ENCODE peak calls at places on chromosome 14, in nine cellular contexts. W is stimulated activated CD8-positive, alpha-beta memory T cell treated with anti-CD3 and anti-CD28 coated beads, Interleukin-7, amount 100 ng/mL, for 1 hour; D is NCI-H1436 treated with DMSO at 0.1 percent for 48 hours; J is Right ventricle myocardium inferior; N is activated T-cell treated with anti-CD3 and anti-CD28 coated beads for 1 hour; P is heart left ventricle; Y is CD8-positive, alpha-beta T cell; Q is SK-N-MC; K is memory B cell. S is an unnamed sample.

GRCh38 chr14:54889919-54890318 is 12.7 kb downstream of the GCH1 start:
- DNase-seq in W (no peak), D (no peak), J (no peak), N (no peak), P (no peak), Y (no peak), Q (no peak), K (no peak), S (peak; percentile 29)

GRCh38 chr14:24274101-24274543 is 2.7 kb upstream of the RABGGTA start:
- DNase-seq in W (no peak), D (no peak), J (no peak), N (no peak), P (no peak), Y (no peak), Q (no peak), K (peak; percentile 47), S (peak; percentile 26)

GRCh38 chr14:86057018-86057667 is 527.2 kb downstream of the FLRT2 start:
- DNase-seq in W (no peak), D (no peak), J (no peak), N (peak; percentile 3), P (no peak), Y (no peak), Q (no peak), K (no peak), S (no peak)

GRCh38 chr14:39988939-39989338 is 556.7 kb upstream of the FBXO33 start:
- DNase-seq in W (no peak), D (peak; percentile 15), J (no peak), N (no peak), P (no peak), Y (no peak), Q (peak; percentile 85), K (no peak), S (peak; percentile 37)

GRCh38 chr14:33237102-33237501 is 298.4 kb downstream of the NPAS3 start:
- DNase-seq in W (no peak), D (no peak), J (no peak), N (no peak), P (no peak), Y (no peak), Q (no peak), K (no peak), S (no peak)

GRCh38 chr14:51006781-51007211 is 62.5 kb upstream of the PYGL start:
- DNase-seq in W (no peak), D (no peak), J (no peak), N (no peak), P (no peak), Y (no peak), Q (no peak), K (no peak), S (peak; percentile 96)

GRCh38 chr14:32998433-32998832 is 59.8 kb downstream of the NPAS3 start:
- DNase-seq in W (no peak), D (no peak), J (no peak), N (no peak), P (no peak), Y (no peak), Q (no peak), K (no peak), S (peak; percentile 38)

GRCh38 chr14:79376557-79376956 is 834.7 kb downstream of the DIO2 start:
- DNase-seq in W (no peak), D (no peak), J (no peak), N (no peak), P (no peak), Y (no peak), Q (no peak), K (no peak), S (no peak)

GRCh38 chr14:24241829-24242443 is 487 bp downstream of the TINF2 start:
- DNase-seq in W (peak; percentile 82), D (peak; percentile 87), J (peak; percentile 95), N (peak; percentile 92), P (peak; percentile 94), Y (peak; percentile 84), Q (peak; percentile 48), K (no peak), S (peak; percentile 90)

GRCh38 chr14:90593254-90594040 is 196.6 kb downstream of the CALM1 start:
- DNase-seq in W (no peak), D (no peak), J (no peak), N (no peak), P (no peak), Y (no peak), Q (no peak), K (no peak), S (no peak)

GRCh38 chr14:35338731-35339405 is 46.7 kb downstream of the PSMA6 start:
- DNase-seq in W (no peak), D (no peak), J (no peak), N (no peak), P (no peak), Y (no peak), Q (no peak), K (no peak), S (no peak)

GRCh38 chr14:94893411-94894160 is 123.7 kb upstream of the GSC start:
- DNase-seq in W (no peak), D (no peak), J (no peak), N (no peak), P (no peak), Y (no peak), Q (no peak), K (no peak), S (no peak)

GRCh38 chr14:105381446-105382342 is 16.6 kb upstream of the TEX22 start:
- DNase-seq in W (no peak), D (no peak), J (peak; percentile 42), N (no peak), P (peak; percentile 59), Y (no peak), Q (no peak), K (no peak), S (no peak)

GRCh38 chr14:84254205-84254788 is 1275.6 kb upstream of the FLRT2 start:
- DNase-seq in W (no peak), D (no peak), J (no peak), N (no peak), P (no peak), Y (no peak), Q (no peak), K (no peak), S (no peak)

GRCh38 chr14:104749111-104749649 is 3.8 kb upstream of the SIVA1 start:
- DNase-seq in W (no peak), D (no peak), J (peak; percentile 62), N (no peak), P (peak; percentile 58), Y (no peak), Q (no peak), K (no peak), S (peak; percentile 63)

GRCh38 chr14:104138891-104139459 is 588 bp downstream of the KIF26A start:
- DNase-seq in W (no peak), D (no peak), J (peak; percentile 44), N (no peak), P (peak; percentile 69), Y (no peak), Q (no peak), K (no peak), S (no peak)

GRCh38 chr14:68552597-68552996 is 240.3 kb downstream of the ZFP36L1 start:
- DNase-seq in W (no peak), D (no peak), J (no peak), N (no peak), P (no peak), Y (no peak), Q (peak; percentile 58), K (no peak), S (no peak)

GRCh38 chr14:104206281-104206904 is 68.0 kb downstream of the KIF26A start:
- DNase-seq in W (no peak), D (no peak), J (no peak), N (no peak), P (no peak), Y (no peak), Q (no peak), K (no peak), S (no peak)

GRCh38 chr14:64095620-64096019 is 198.6 kb downstream of the ESR2 start:
- DNase-seq in W (no peak), D (no peak), J (no peak), N (no peak), P (no peak), Y (no peak), Q (no peak), K (no peak), S (no peak)

GRCh38 chr14:105118646-105119409 is 49.7 kb downstream of the JAG2 start:
- DNase-seq in W (no peak), D (no peak), J (no peak), N (no peak), P (no peak), Y (no peak), Q (no peak), K (no peak), S (no peak)

S was measured in M059J.